ENCODE peak calls at places on chromosomes 6 and 20, in seven cellular contexts. E is anterior cingulate cortex, B is COR-L47, O is small intestine, Y is IMR-90, Q is neuronal stem cell, D is MM.1S. G is an unnamed sample.

GRCh38 chr6:27144740-27145079 is 102.8 kb upstream of the PRSS16 start:
- DNase-seq in E (no peak), B (no peak), O (no peak), Y (no peak), Q (no peak), D (no peak), G (no peak)

GRCh38 chr6:7590918-7591302 is 912 bp downstream of the SNRNP48 start:
- DNase-seq in E (peak; percentile 10), B (no peak), O (peak; percentile 25), Y (peak; percentile 23), Q (no peak), D (no peak), G (no peak)

GRCh38 chr20:63809856-63810255 is 21.2 kb downstream of the ZBTB46 start:
- DNase-seq in E (no peak), B (no peak), O (no peak), Y (no peak), Q (no peak), D (no peak), G (no peak)

GRCh38 chr20:330233-331149 is 5.1 kb downstream of the SOX12 start:
- DNase-seq in E (peak; percentile 38), B (peak; percentile 42), O (peak; percentile 53), Y (peak; percentile 66), Q (peak; percentile 67), D (peak; percentile 68), G (peak; percentile 36)

GRCh38 chr20:49622243-49622642 is 54.3 kb upstream of the PTGIS start:
- DNase-seq in E (no peak), B (no peak), O (no peak), Y (no peak), Q (no peak), D (no peak), G (no peak)

GRCh38 chr6:70956451-70957283 is at the start of gene B3GAT2:
- DNase-seq in E (peak; percentile 23), B (peak; percentile 24), O (no peak), Y (peak; percentile 3), Q (peak; percentile 50), D (no peak), G (peak; percentile 32)

GRCh38 chr6:69164564-69165252 is 529.6 kb downstream of the ADGRB3 start:
- DNase-seq in E (no peak), B (peak; percentile 5), O (no peak), Y (no peak), Q (peak; percentile 8), D (no peak), G (peak; percentile 18)

GRCh38 chr20:58991720-58992119 is 10.7 kb downstream of the NELFCD start:
- DNase-seq in E (no peak), B (no peak), O (no peak), Y (peak; percentile 6), Q (no peak), D (no peak), G (no peak)

GRCh38 chr6:52788478-52788877 is 15.1 kb downstream of the GSTA1 start:
- DNase-seq in E (no peak), B (no peak), O (peak; percentile 61), Y (peak; percentile 6), Q (no peak), D (no peak), G (no peak)

GRCh38 chr6:53032853-53033252 is 32.4 kb upstream of the FBXO9 start:
- DNase-seq in E (peak; percentile 65), B (no peak), O (no peak), Y (peak; percentile 67), Q (no peak), D (no peak), G (no peak)

GRCh38 chr6:149026530-149026942 is 279.7 kb downstream of the UST start:
- DNase-seq in E (no peak), B (peak; percentile 54), O (no peak), Y (peak; percentile 98), Q (peak; percentile 44), D (no peak), G (peak; percentile 36)

GRCh38 chr20:16804793-16805187 is 56.6 kb downstream of the OTOR start:
- DNase-seq in E (no peak), B (no peak), O (no peak), Y (no peak), Q (no peak), D (no peak), G (no peak)

GRCh38 chr6:18343741-18344140 is 43.4 kb upstream of the RNF144B start:
- DNase-seq in E (no peak), B (no peak), O (no peak), Y (peak; percentile 95), Q (no peak), D (no peak), G (no peak)

GRCh38 chr20:56003966-56004365 is 1.4 kb downstream of the CBLN4 start:
- DNase-seq in E (no peak), B (no peak), O (no peak), Y (no peak), Q (peak; percentile 48), D (no peak), G (no peak)

GRCh38 chr6:139367810-139368321 is 6.6 kb downstream of the CITED2 start:
- DNase-seq in E (no peak), B (no peak), O (no peak), Y (no peak), Q (peak; percentile 65), D (no peak), G (no peak)

GRCh38 chr6:70955441-70956190 is 1.2 kb downstream of the B3GAT2 start:
- DNase-seq in E (peak; percentile 60), B (peak; percentile 91), O (peak; percentile 77), Y (peak; percentile 65), Q (peak; percentile 87), D (peak; percentile 84), G (peak; percentile 96)

GRCh38 chr20:6074145-6074561 is 20.3 kb upstream of the LRRN4 start:
- DNase-seq in E (no peak), B (no peak), O (peak; percentile 72), Y (no peak), Q (no peak), D (peak; percentile 30), G (no peak)

GRCh38 chr6:3159805-3160781 is 2.7 kb upstream of the TUBB2A start:
- DNase-seq in E (no peak), B (peak; percentile 69), O (peak; percentile 99), Y (no peak), Q (no peak), D (no peak), G (peak; percentile 48)

GRCh38 chr6:27889628-27890315 is 22.4 kb downstream of the OR2B2 start:
- DNase-seq in E (no peak), B (no peak), O (no peak), Y (no peak), Q (no peak), D (peak; percentile 58), G (no peak)

GRCh38 chr6:64504509-64504908 is 868.9 kb downstream of the PHF3 start:
- DNase-seq in E (no peak), B (no peak), O (no peak), Y (peak; percentile 4), Q (no peak), D (no peak), G (no peak)

GRCh38 chr20:62887147-62887859 is 25.7 kb upstream of the TCFL5 start:
- DNase-seq in E (no peak), B (peak; percentile 83), O (peak; percentile 83), Y (peak; percentile 96), Q (no peak), D (no peak), G (no peak)

GRCh38 chr6:16200231-16200941 is 38.0 kb upstream of the GMPR start:
- DNase-seq in E (no peak), B (peak; percentile 4), O (peak; percentile 32), Y (no peak), Q (no peak), D (no peak), G (no peak)

GRCh38 chr6:33958208-33958862 is 154.5 kb upstream of the MLN start:
- DNase-seq in E (no peak), B (peak; percentile 67), O (no peak), Y (no peak), Q (peak; percentile 43), D (no peak), G (no peak)

GRCh38 chr6:49027644-49028043 is 435.4 kb downstream of the MMUT start:
- DNase-seq in E (no peak), B (no peak), O (no peak), Y (no peak), Q (no peak), D (no peak), G (no peak)

GRCh38 chr6:87237804-87238203 is 82.4 kb downstream of the ZNF292 start:
- DNase-seq in E (no peak), B (no peak), O (peak; percentile 33), Y (peak; percentile 45), Q (no peak), D (no peak), G (no peak)

GRCh38 chr6:51719297-51719696 is 368.1 kb downstream of the PKHD1 start:
- DNase-seq in E (no peak), B (no peak), O (no peak), Y (no peak), Q (no peak), D (no peak), G (no peak)

GRCh38 chr6:106620931-106621672 is 8.2 kb downstream of the RTN4IP1 start:
- DNase-seq in E (no peak), B (no peak), O (no peak), Y (peak; percentile 42), Q (no peak), D (no peak), G (no peak)

GRCh38 chr6:26556263-26557070 is 18.3 kb downstream of the HMGN4 start:
- DNase-seq in E (peak; percentile 20), B (peak; percentile 55), O (no peak), Y (peak; percentile 97), Q (peak; percentile 63), D (no peak), G (peak; percentile 81)

G was measured in Calu3.